ENCODE peak calls at places on chromosomes 11 and 22, in nine cellular contexts. H is stimulated activated CD8-positive, alpha-beta memory T cell treated with anti-CD3 and anti-CD28 coated beads, Interleukin-7, amount 100 ng/mL, for 48 hours; R is fibroblast of mammary gland; Q is left ventricle myocardium inferior; X is posterior vena cava; F is stimulated activated CD4-positive, alpha-beta T cell treated with anti-CD3 and anti-CD28 coated beads, TNF-alpha, amount 100 ng/mL, for 4 hours; D is aorta; O is Calu3; G is left cardiac atrium. P is an unnamed sample.

GRCh38 chr22:43854786-43855271 is 7.5 kb downstream of the SULT4A1 start:
- DNase-seq in H (no peak), R (no peak), Q (no peak), X (peak; percentile 50), F (no peak), D (peak; percentile 66), O (no peak), G (no peak), P (no peak)

GRCh38 chr11:130478204-130478701 is 29.8 kb downstream of the ADAMTS15 start:
- DNase-seq in H (no peak), R (peak; percentile 96), Q (peak; percentile 78), X (peak; percentile 93), F (no peak), D (peak; percentile 92), O (peak; percentile 32), G (peak; percentile 86), P (peak; percentile 91)

GRCh38 chr11:17473071-17473744 is 3.4 kb downstream of the ABCC8 start:
- DNase-seq in H (no peak), R (no peak), Q (no peak), X (no peak), F (no peak), D (no peak), O (peak; percentile 57), G (no peak), P (peak; percentile 57)

GRCh38 chr11:89119426-89119825 is 53.6 kb upstream of the GRM5 start:
- DNase-seq in H (no peak), R (no peak), Q (no peak), X (no peak), F (no peak), D (no peak), O (no peak), G (no peak), P (no peak)

GRCh38 chr11:96642584-96642983 is 252.8 kb downstream of the JRKL start:
- DNase-seq in H (no peak), R (no peak), Q (no peak), X (no peak), F (no peak), D (no peak), O (no peak), G (no peak), P (no peak)

GRCh38 chr11:46450846-46451470 is 59.4 kb upstream of the CHRM4 start:
- DNase-seq in H (no peak), R (no peak), Q (no peak), X (no peak), F (no peak), D (no peak), O (no peak), G (no peak), P (no peak)

GRCh38 chr11:61281581-61282250 is 13.4 kb downstream of the VWCE start:
- DNase-seq in H (peak; percentile 24), R (no peak), Q (peak; percentile 27), X (no peak), F (no peak), D (peak; percentile 84), O (peak; percentile 18), G (peak; percentile 57), P (peak; percentile 17)

GRCh38 chr11:33980896-33981295 is 70.6 kb upstream of the CAPRIN1 start:
- DNase-seq in H (no peak), R (no peak), Q (no peak), X (no peak), F (no peak), D (no peak), O (no peak), G (no peak), P (no peak)

P was measured in HCEC 1CT.